ENCODE peak calls at places on chromosomes 16 and 17, in five cellular contexts. T is fibroblast of lung, W is mammary epithelial cell, C is H9, G is GM12878. Z is an unnamed sample. For H4K20me1 and H3K27me3, the result is how much of the 10 kb centered on the place peaks cover.

GRCh38 chr17:4852504-4853075 is 19.4 kb downstream of the MINK1 start:
- DNase-seq in T (peak), G (no peak), C (no peak), W (peak), Z (peak)

GRCh38 chr17:46950997-46951621 is 27.9 kb downstream of the RPRML start:
- DNase-seq in T (no peak), G (no peak), W (no peak), C (no peak), Z (no peak)

GRCh38 chr16:46822270-46822669 is 8.7 kb downstream of the C16orf87 start:
- DNase-seq in W (peak), C (no peak), T (peak), G (peak), Z (peak)

GRCh38 chr17:59853168-59853918 is 39.4 kb downstream of the TUBD1 start:
- DNase-seq in W (peak), G (no peak), T (peak), C (peak), Z (peak)

GRCh38 chr16:11252482-11252931 is 3.5 kb downstream of the SOCS1 start:
- DNase-seq in G (no peak), T (no peak), W (no peak), C (no peak), Z (no peak)

GRCh38 chr17:76204277-76204676 is 36.0 kb downstream of the RNF157 start:
- DNase-seq in C (no peak), W (peak), T (peak), G (no peak), Z (peak)

GRCh38 chr17:82861393-82861775 is 21.6 kb upstream of the ZNF750 start:
- DNase-seq in T (no peak), W (no peak), C (no peak), G (no peak), Z (no peak)

GRCh38 chr16:81513204-81514040 is 68.8 kb downstream of the CMIP start:
- DNase-seq in T (peak), G (no peak), C (peak), W (no peak), Z (no peak)

GRCh38 chr17:55845385-55845784 is 94.5 kb downstream of the PCTP start:
- DNase-seq in T (peak), G (no peak), C (peak), W (peak), Z (peak)

GRCh38 chr16:72429566-72430160 is 257.7 kb upstream of the PMFBP1 start:
- DNase-seq in C (no peak), W (no peak), G (no peak), T (no peak), Z (no peak)

GRCh38 chr16:79893445-79893844 is 292.9 kb upstream of the MAF start:
- DNase-seq in T (no peak), W (no peak), C (no peak), G (no peak), Z (no peak)

GRCh38 chr16:10181196-10182162 is 749 bp downstream of the GRIN2A start:
- DNase-seq in W (peak), G (no peak), C (peak), T (peak), Z (peak)

GRCh38 chr17:81582341-81582740 is 30.2 kb upstream of the FAAP100 start:
- DNase-seq in G (no peak), T (peak), W (no peak), C (no peak), Z (peak)
- H4K20me1 ChIP-seq in G (under half), T (under half), W (under half), C (under half), Z (under half)

GRCh38 chr17:8073627-8074485 is 13.7 kb downstream of the ALOX12B start:
- DNase-seq in C (peak), T (peak), W (peak), G (no peak), Z (peak)

GRCh38 chr17:8072727-8073461 is 14.6 kb downstream of the ALOX12B start:
- DNase-seq in T (no peak), C (peak), W (no peak), G (no peak), Z (no peak)

GRCh38 chr17:8069587-8069860 is 18.0 kb downstream of the ALOX12B start:
- DNase-seq in C (no peak), G (no peak), W (no peak), T (no peak), Z (no peak)

GRCh38 chr17:8072339-8072726 is 15.2 kb downstream of the ALOX12B start:
- DNase-seq in C (no peak), G (no peak), T (no peak), W (no peak), Z (no peak)

GRCh38 chr17:8071496-8071895 is 16.0 kb downstream of the ALOX12B start:
- DNase-seq in T (no peak), C (no peak), W (no peak), G (no peak), Z (no peak)
- H3K27me3 ChIP-seq in T (half or more), C (under half), W (under half), G (under half), Z (half or more)

GRCh38 chr17:41915020-41915419 is 3.7 kb downstream of the ACLY start:
- DNase-seq in C (no peak), T (no peak), G (no peak), W (no peak), Z (no peak)

GRCh38 chr17:41914358-41914766 is 4.4 kb downstream of the ACLY start:
- DNase-seq in C (no peak), T (no peak), W (no peak), G (no peak), Z (no peak)

GRCh38 chr17:41915566-41915965 is 3.2 kb downstream of the ACLY start:
- DNase-seq in W (no peak), T (no peak), C (no peak), G (no peak), Z (no peak)

GRCh38 chr17:41912925-41913324 is 5.8 kb downstream of the ACLY start:
- DNase-seq in W (no peak), C (no peak), G (no peak), T (no peak), Z (no peak)

GRCh38 chr17:41913798-41914197 is 5.0 kb downstream of the ACLY start:
- DNase-seq in W (no peak), G (no peak), T (no peak), C (no peak), Z (no peak)
- H4K20me1 ChIP-seq in W (under half), G (under half), T (under half), C (under half), Z (half or more)

DNA sequence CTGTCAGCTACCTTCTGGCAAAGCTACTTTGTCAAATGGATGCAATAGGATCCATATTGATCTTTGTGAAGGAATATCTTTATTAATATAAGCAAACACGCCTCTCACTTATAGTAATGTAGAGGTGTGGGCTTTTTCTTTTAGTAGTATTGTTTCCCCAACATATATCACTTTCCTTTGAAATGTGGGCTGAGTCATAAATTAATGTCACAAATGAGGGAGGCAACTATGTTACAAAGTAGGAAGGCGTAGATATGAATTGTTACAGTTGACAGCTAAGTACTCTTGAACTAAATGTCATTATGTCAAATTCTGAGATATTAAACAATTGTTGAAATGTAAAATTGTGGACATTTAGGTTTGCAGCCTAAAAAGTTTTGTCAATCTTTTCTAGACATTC is 2.6 kb upstream of the PPM1E start:
- DNase-seq in W (no peak), G (no peak), C (no peak), T (no peak), Z (no peak)
- H3K27me3 ChIP-seq in W (under half), G (under half), C (under half), T (under half), Z (under half)

DNA sequence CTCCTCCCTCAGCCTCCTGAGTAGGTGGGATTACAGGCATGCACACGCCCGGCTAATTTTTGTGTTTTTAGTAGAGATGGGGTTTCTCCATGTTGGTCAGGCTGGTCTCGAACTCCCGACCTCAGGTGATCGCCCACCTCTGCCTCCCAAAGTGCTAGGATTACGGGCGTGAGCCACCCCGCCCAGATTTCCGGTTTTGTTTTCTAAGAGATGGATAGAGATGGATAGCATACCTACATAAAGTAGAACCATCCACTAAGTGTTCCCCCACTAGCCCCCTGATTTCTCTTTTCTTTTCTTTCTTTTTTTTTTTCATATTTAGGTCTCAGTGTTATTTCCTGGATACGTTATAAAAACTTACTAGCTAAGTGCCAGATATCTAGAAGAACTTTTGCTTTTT is 2.0 kb downstream of the WSB1 start:
- DNase-seq in G (no peak), C (no peak), T (no peak), W (no peak), Z (no peak)
- H4K20me1 ChIP-seq in G (under half), C (under half), T (under half), W (under half), Z (half or more)

DNA sequence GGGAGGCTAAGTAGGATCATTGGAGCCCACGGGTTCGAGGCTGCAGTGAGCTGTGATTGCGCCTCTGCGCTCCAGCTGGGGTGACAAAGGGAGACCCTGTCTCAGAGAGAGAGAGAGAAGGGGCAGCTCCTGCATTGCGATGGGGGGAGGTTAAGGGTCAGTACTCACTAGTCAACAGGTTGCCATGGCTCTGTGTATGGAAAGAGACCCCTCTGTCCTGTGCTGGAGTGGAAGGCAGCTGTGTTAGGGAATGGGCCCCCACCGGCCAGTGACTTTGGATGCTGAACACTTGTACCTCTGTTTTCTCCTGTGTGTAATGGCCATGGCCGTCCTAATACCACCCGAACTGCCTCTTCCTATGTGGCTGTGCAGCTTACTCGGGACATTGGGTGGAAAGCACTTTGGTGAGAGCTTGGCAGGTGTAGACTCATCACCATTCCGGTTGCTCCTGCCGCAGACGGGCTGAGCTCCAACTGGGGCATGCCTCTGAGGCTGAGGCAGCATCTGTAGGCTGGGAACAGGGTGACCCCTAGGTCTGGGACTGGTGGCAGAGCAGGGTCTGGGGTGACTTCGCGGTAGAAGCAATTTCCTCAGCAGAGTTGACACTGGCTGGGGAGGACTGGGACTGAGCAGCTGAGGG is 184.3 kb downstream of the NTN1 start:
- DNase-seq in C (peak), T (peak), W (no peak), G (no peak), Z (no peak)
- H3K27me3 ChIP-seq in C (under half), T (under half), W (under half), G (under half), Z (under half)

GRCh38 chr16:48383204-48383876 is 1.9 kb downstream of the SIAH1 start:
- DNase-seq in T (no peak), G (no peak), C (no peak), W (no peak), Z (no peak)
- H4K20me1 ChIP-seq in T (under half), G (under half), C (under half), W (under half), Z (half or more)

GRCh38 chr17:79840989-79841286 is 1.7 kb upstream of the CBX4 start:
- DNase-seq in G (no peak), T (no peak), W (no peak), C (no peak), Z (peak)
- H3K27me3 ChIP-seq in G (under half), T (under half), W (under half), C (half or more), Z (under half)

GRCh38 chr17:70172449-70172848 is 3.1 kb downstream of the KCNJ2 start:
- DNase-seq in W (no peak), G (no peak), T (peak), C (no peak), Z (no peak)
- H4K20me1 ChIP-seq in W (under half), G (under half), T (under half), C (under half), Z (under half)

GRCh38 chr17:72349011-72349410 is 228.2 kb downstream of the SOX9 start:
- DNase-seq in T (no peak), W (peak), G (no peak), C (no peak), Z (no peak)
- H3K27me3 ChIP-seq in T (under half), W (under half), G (under half), C (under half), Z (under half)

Z was measured in astrocyte.